ENCODE peak calls at places on chromosome 5, in six cellular contexts. Y is breast epithelium, P is H1, H is WERI-Rb-1, U is left ventricle myocardium inferior, R is lower lobe of right lung. B is an unnamed sample.

GRCh38 chr5:97243352-97243751 is 60.3 kb upstream of the RIOK2 start:
- DNase-seq in Y (no peak), P (no peak), H (no peak), U (no peak), R (no peak), B (no peak)

GRCh38 chr5:34923694-34924461 is 5.5 kb upstream of the DNAJC21 start:
- DNase-seq in Y (no peak), P (no peak), H (no peak), U (no peak), R (no peak), B (no peak)

GRCh38 chr5:122458278-122458872 is 146.3 kb downstream of the SNCAIP start:
- DNase-seq in Y (no peak), P (no peak), H (peak), U (no peak), R (no peak), B (no peak)

GRCh38 chr5:179505636-179506261 is 44.6 kb upstream of the RUFY1 start:
- DNase-seq in Y (no peak), P (no peak), H (no peak), U (no peak), R (no peak), B (no peak)

GRCh38 chr5:79750611-79751510 is 61.2 kb downstream of the CMYA5 start:
- DNase-seq in Y (no peak), P (no peak), H (no peak), U (no peak), R (no peak), B (no peak)

GRCh38 chr5:133285583-133286021 is 233.8 kb downstream of the HSPA4 start:
- DNase-seq in Y (no peak), P (no peak), H (no peak), U (peak), R (no peak), B (no peak)

GRCh38 chr5:178308541-178309092 is 76.0 kb upstream of the PHYKPL start:
- DNase-seq in Y (no peak), P (no peak), H (no peak), U (no peak), R (peak), B (no peak)

GRCh38 chr5:85096426-85096825 is 711.7 kb upstream of the EDIL3 start:
- DNase-seq in Y (no peak), P (no peak), H (no peak), U (no peak), R (no peak), B (no peak)

GRCh38 chr5:127988149-127988755 is 95.3 kb upstream of the SLC12A2 start:
- DNase-seq in Y (no peak), P (no peak), H (no peak), U (no peak), R (no peak), B (no peak)

GRCh38 chr5:32276173-32276853 is 36.4 kb downstream of the MTMR12 start:
- DNase-seq in Y (no peak), P (no peak), H (no peak), U (no peak), R (no peak), B (no peak)

GRCh38 chr5:167511276-167511675 is 780.2 kb upstream of the WWC1 start:
- DNase-seq in Y (no peak), P (no peak), H (no peak), U (no peak), R (no peak), B (no peak)

GRCh38 chr5:127086583-127086982 is 13.3 kb upstream of the C5orf63 start:
- DNase-seq in Y (no peak), P (no peak), H (no peak), U (no peak), R (no peak), B (no peak)

GRCh38 chr5:25025836-25026235 is 381.1 kb upstream of the CDH10 start:
- DNase-seq in Y (no peak), P (no peak), H (no peak), U (no peak), R (no peak), B (no peak)

GRCh38 chr5:140575309-140575708 is 10.7 kb downstream of the SLC35A4 start:
- DNase-seq in Y (no peak), P (no peak), H (peak), U (peak), R (peak), B (no peak)

GRCh38 chr5:124538196-124538595 is 208.2 kb downstream of the ZNF608 start:
- DNase-seq in Y (no peak), P (no peak), H (no peak), U (no peak), R (no peak), B (no peak)

GRCh38 chr5:134249469-134250379 is 23.9 kb upstream of the PPP2CA start:
- DNase-seq in Y (no peak), P (no peak), H (no peak), U (no peak), R (peak), B (no peak)

GRCh38 chr5:122156724-122157325 is 27.5 kb downstream of the ZNF474 start:
- DNase-seq in Y (no peak), P (no peak), H (peak), U (no peak), R (no peak), B (no peak)

GRCh38 chr5:74384851-74385250 is 255.7 kb downstream of the ENC1 start:
- DNase-seq in Y (no peak), P (no peak), H (no peak), U (no peak), R (no peak), B (no peak)

GRCh38 chr5:127216906-127217675 is 73.5 kb upstream of the MEGF10 start:
- DNase-seq in Y (no peak), P (no peak), H (peak), U (no peak), R (no peak), B (no peak)

GRCh38 chr5:126188804-126189203 is 234.4 kb upstream of the GRAMD2B start:
- DNase-seq in Y (no peak), P (no peak), H (no peak), U (no peak), R (no peak), B (no peak)

GRCh38 chr5:119323630-119324000 is 32.2 kb upstream of the TNFAIP8 start:
- DNase-seq in Y (no peak), P (no peak), H (peak), U (no peak), R (no peak), B (no peak)

GRCh38 chr5:14953075-14953474 is 81.5 kb upstream of the ANKH start:
- DNase-seq in Y (no peak), P (no peak), H (no peak), U (no peak), R (no peak), B (no peak)

GRCh38 chr5:175734501-175734900 is 76.6 kb downstream of the HRH2 start:
- DNase-seq in Y (peak), P (no peak), H (no peak), U (no peak), R (no peak), B (no peak)

GRCh38 chr5:172779968-172780350 is 9.0 kb upstream of the DUSP1 start:
- DNase-seq in Y (no peak), P (no peak), H (no peak), U (no peak), R (no peak), B (no peak)

GRCh38 chr5:126234563-126235195 is 188.5 kb upstream of the GRAMD2B start:
- DNase-seq in Y (no peak), P (peak), H (peak), U (no peak), R (no peak), B (no peak)

DNA sequence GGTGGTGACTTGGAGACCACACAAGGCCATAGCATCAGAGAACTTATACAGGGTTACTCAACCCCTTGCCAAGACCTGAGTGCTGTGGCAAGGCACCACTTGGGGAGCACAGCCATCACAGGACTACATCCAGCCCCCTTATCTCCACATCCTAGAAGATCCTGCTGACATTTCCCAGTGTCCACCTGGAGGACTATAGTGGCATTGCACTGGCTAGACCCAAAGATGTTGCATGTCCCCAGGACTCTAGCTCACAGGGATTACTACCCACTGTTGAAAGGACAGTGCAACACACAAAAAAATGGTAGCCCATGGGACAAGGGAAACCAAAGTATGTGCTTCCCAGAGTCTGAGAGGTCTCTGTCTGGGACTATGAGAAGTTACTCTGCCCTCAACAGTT is 411.1 kb upstream of the NUDT12 start:
- DNase-seq in Y (no peak), P (no peak), H (no peak), U (no peak), R (no peak), B (no peak)
- TF ChIP-seq CTCF in Y (no peak), P (peak), H (peak), U (no peak), R (no peak), B (no peak)

GRCh38 chr5:147396070-147396469 is 113.8 kb downstream of the DPYSL3 start:
- DNase-seq in Y (no peak), P (no peak), H (no peak), U (peak), R (peak), B (no peak)

GRCh38 chr5:147400836-147401235 is 109.0 kb downstream of the DPYSL3 start:
- DNase-seq in Y (no peak), P (no peak), H (no peak), U (no peak), R (no peak), B (no peak)

GRCh38 chr5:147400076-147400809 is 109.6 kb downstream of the DPYSL3 start:
- DNase-seq in Y (no peak), P (no peak), H (no peak), U (no peak), R (no peak), B (no peak)

GRCh38 chr5:147398860-147399259 is 111.0 kb downstream of the DPYSL3 start:
- DNase-seq in Y (no peak), P (no peak), H (no peak), U (no peak), R (no peak), B (no peak)

GRCh38 chr5:147397616-147398015 is 112.3 kb downstream of the DPYSL3 start:
- DNase-seq in Y (no peak), P (no peak), H (no peak), U (no peak), R (no peak), B (no peak)
- TF ChIP-seq CTCF in Y (no peak), P (peak), H (peak), U (no peak), R (no peak), B (no peak)

GRCh38 chr5:103393131-103393754 is 134.7 kb downstream of the MACIR start:
- DNase-seq in Y (no peak), P (no peak), H (no peak), U (peak), R (no peak), B (no peak)
- TF ChIP-seq CTCF in Y (no peak), P (peak), H (no peak), U (peak), R (no peak), B (no peak)

GRCh38 chr5:67133781-67134180 is 62.8 kb downstream of the CD180 start:
- DNase-seq in Y (no peak), P (no peak), H (no peak), U (no peak), R (no peak), B (no peak)
- TF ChIP-seq CTCF in Y (no peak), P (no peak), H (no peak), U (no peak), R (no peak), B (no peak)

DNA sequence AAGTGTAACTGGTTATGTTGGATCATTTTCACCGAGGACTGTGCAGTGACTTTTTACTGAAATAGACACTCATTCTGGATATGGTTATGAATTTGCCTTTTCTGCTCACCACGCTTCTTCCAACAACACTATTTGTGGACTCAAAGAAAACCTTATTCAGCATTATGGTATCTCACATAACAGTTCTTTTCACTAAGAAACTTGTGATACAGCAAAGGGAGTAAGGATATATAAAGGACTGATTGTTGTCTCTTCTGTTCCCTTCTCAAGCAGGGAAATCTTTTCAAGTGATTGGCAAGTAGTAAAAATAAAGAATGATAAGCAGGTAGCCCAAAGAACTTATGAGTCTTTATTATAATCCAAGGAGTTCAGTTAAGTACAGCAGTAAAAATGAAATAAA is 131.5 kb upstream of the SV2C start:
- DNase-seq in Y (no peak), P (no peak), H (no peak), U (no peak), R (no peak), B (no peak)
- TF ChIP-seq CTCF in Y (no peak), P (no peak), H (no peak), U (no peak), R (no peak), B (no peak)

DNA sequence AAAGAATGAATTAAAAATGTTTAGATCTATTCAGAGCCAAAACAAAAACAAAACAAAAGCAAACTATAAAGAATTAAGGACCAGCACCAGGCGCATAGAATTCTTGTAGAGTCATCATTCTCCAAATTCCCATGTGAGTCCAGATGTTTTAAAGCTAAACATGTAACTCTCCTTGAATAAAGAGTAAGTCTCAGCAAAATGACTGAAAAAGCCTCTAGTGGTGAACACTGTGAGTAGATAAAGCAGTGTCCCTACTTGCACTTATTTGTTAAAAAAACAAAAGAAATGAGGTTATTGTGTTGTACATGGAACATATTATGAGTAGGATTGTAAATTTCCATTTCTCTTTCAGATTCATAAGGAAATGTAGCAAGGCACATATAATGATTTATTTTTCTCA is 44.0 kb downstream of the NNT start:
- DNase-seq in Y (no peak), P (no peak), H (no peak), U (no peak), R (no peak), B (no peak)
- TF ChIP-seq CTCF in Y (no peak), P (no peak), H (no peak), U (no peak), R (no peak), B (peak)

GRCh38 chr5:131563434-131564228 is 71.4 kb downstream of the RAPGEF6 start:
- DNase-seq in Y (no peak), P (no peak), H (no peak), U (no peak), R (no peak), B (no peak)
- TF ChIP-seq CTCF in Y (no peak), P (peak), H (no peak), U (no peak), R (no peak), B (peak)

B was measured in progenitor cell of endocrine pancreas.